ENCODE peak calls at places on chromosome 19, in six cellular contexts. H is IMR-90, I is astrocyte, G is right atrium auricular region, F is RWPE2, U is heart right ventricle. R is an unnamed sample.

GRCh38 chr19:17002455-17002854 is 24.2 kb downstream of the CPAMD8 start:
- DNase-seq in H (no peak), I (no peak), G (no peak), F (no peak), U (no peak), R (no peak)

GRCh38 chr19:17579523-17580244 is 24.2 kb downstream of the COLGALT1 start:
- DNase-seq in H (peak; percentile 26), I (no peak), G (no peak), F (peak; percentile 92), U (peak; percentile 35), R (peak; percentile 38)

GRCh38 chr19:35144600-35145436 is 1.8 kb downstream of the FXYD7 start:
- DNase-seq in H (no peak), I (no peak), G (no peak), F (peak; percentile 94), U (no peak), R (peak; percentile 31)

GRCh38 chr19:33298146-33298911 is 4.0 kb downstream of the CEBPA start:
- DNase-seq in H (no peak), I (no peak), G (no peak), F (peak; percentile 84), U (no peak), R (no peak)

GRCh38 chr19:43735957-43736356 is 18.8 kb downstream of the SMG9 start:
- DNase-seq in H (peak; percentile 68), I (peak; percentile 27), G (no peak), F (no peak), U (no peak), R (no peak)

GRCh38 chr19:15124572-15125231 is 17.5 kb downstream of the SYDE1 start:
- DNase-seq in H (no peak), I (no peak), G (no peak), F (no peak), U (no peak), R (peak; percentile 38)

GRCh38 chr19:18833849-18834643 is 2.3 kb downstream of the UPF1 start:
- DNase-seq in H (no peak), I (no peak), G (no peak), F (no peak), U (no peak), R (peak; percentile 59)

GRCh38 chr19:480016-480855 is 16.1 kb upstream of the MADCAM1 start:
- DNase-seq in H (no peak), I (no peak), G (peak; percentile 87), F (no peak), U (peak; percentile 89), R (peak; percentile 87)

GRCh38 chr19:10818306-10819123 is 17.5 kb downstream of the TMED1 start:
- DNase-seq in H (no peak), I (no peak), G (no peak), F (no peak), U (no peak), R (no peak)

GRCh38 chr19:3769494-3769893 is 2.5 kb downstream of the RAX2 start:
- DNase-seq in H (no peak), I (no peak), G (no peak), F (no peak), U (no peak), R (no peak)

GRCh38 chr19:44576843-44577565 is 36.4 kb upstream of the IGSF23 start:
- DNase-seq in H (peak; percentile 20), I (peak; percentile 16), G (peak; percentile 57), F (no peak), U (no peak), R (peak; percentile 67)

GRCh38 chr19:49364083-49364687 is 508 bp downstream of the DKKL1 start:
- DNase-seq in H (no peak), I (no peak), G (no peak), F (no peak), U (no peak), R (no peak)
- H3K27ac ChIP-seq in H (peak overlapping the region; percentile 7), I (no peak overlapping the region), G (peak overlapping the region; percentile 97), F (peak overlapping the region; percentile 21), U (peak overlapping the region; percentile 97), R (peak overlapping the region; percentile 41)

GRCh38 chr19:7970716-7971448 is 27.4 kb upstream of the TIMM44 start:
- DNase-seq in H (peak; percentile 28), I (no peak), G (no peak), F (no peak), U (no peak), R (no peak)
- H3K4me1 ChIP-seq in H (no peaks in the 10 kb centered on the region), I (no peaks in the 10 kb centered on the region), G (no peaks in the 10 kb centered on the region), F (no peaks in the 10 kb centered on the region), U (peaks cover 14% of the 10 kb centered on the region), R (no peaks in the 10 kb centered on the region)

GRCh38 chr19:6215701-6216235 is 64.0 kb downstream of the MLLT1 start:
- DNase-seq in H (no peak), I (no peak), G (no peak), F (peak; percentile 45), U (no peak), R (no peak)
- H3K27ac ChIP-seq in H (no peak overlapping the region), I (no peak overlapping the region), G (no peak overlapping the region), F (no peak overlapping the region), U (no peak overlapping the region), R (no peak overlapping the region)

DNA sequence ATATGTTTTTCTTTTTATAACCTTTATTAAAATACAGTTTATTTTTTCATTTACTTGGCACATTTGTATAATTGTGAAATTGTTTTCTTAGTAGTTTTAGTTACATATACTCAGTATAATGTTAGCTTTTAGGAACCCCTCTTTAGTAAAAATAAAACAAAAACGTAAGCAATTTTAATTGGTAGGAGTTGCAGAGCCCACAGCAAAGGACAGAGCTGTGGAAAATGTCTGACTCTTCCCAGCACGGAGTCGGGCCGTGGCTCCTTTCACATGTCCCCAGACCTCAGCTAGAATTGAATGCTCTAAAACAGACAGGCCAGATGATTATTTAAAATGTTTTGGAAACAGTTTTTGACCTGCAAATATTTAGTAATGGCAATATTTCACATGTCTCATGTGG is 27.9 kb upstream of the CEACAM21 start:
- DNase-seq in H (no peak), I (no peak), G (no peak), F (no peak), U (no peak), R (no peak)
- H3K4me1 ChIP-seq in H (no peaks in the 10 kb centered on the region), I (no peaks in the 10 kb centered on the region), G (no peaks in the 10 kb centered on the region), F (no peaks in the 10 kb centered on the region), U (no peaks in the 10 kb centered on the region), R (no peaks in the 10 kb centered on the region)

DNA sequence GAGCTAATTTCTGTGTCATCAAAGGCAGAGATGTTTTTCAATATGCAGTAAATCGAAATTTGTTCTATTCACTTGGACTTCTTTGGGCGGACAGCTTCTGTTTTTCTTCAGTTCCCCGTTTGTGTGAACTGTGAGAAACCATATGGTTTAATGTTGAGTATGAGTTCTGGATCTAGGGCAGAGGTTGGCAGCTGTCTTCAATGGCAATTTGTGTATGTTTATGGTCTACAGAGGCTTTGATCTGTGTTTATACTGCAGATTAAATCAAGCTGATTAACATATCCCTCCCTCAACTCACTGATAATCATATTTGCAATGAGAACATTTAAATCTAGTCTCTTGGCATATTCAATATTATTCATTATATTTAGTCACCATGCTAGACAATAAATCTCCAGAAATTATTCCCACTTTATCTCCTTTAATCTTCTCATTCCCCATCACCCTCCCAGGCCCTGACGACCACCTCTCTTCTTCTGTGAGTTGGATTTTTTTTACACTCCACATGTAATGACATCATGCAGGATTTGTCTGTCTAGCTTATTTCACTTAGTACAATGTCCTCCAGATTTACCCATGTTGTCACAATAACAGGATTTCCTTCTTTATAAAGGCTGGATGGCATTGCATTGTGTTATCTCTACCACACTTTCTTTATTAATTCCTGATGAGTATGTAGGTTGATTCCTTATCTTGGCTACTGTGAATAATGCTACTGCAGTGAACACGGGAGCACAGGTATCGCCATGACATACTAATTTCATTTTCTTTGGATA is 9.0 kb downstream of the ZNF331 start:
- DNase-seq in H (no peak), I (no peak), G (no peak), F (no peak), U (no peak), R (no peak)
- H3K27ac ChIP-seq in H (no peak overlapping the region), I (no peak overlapping the region), G (no peak overlapping the region), F (peak overlapping the region; percentile 91), U (no peak overlapping the region), R (no peak overlapping the region)

GRCh38 chr19:39566064-39566463 is 26.1 kb upstream of the EID2 start:
- DNase-seq in H (no peak), I (no peak), G (no peak), F (no peak), U (no peak), R (no peak)
- H3K4me1 ChIP-seq in H (no peaks in the 10 kb centered on the region), I (peaks cover 12% of the 10 kb centered on the region), G (no peaks in the 10 kb centered on the region), F (peaks cover 6% of the 10 kb centered on the region), U (no peaks in the 10 kb centered on the region), R (no peaks in the 10 kb centered on the region)

GRCh38 chr19:21569497-21569870 is 64.1 kb downstream of the ZNF429 start:
- DNase-seq in H (no peak), I (peak; percentile 46), G (no peak), F (no peak), U (no peak), R (peak; percentile 80)
- H3K27ac ChIP-seq in H (no peak overlapping the region), I (no peak overlapping the region), G (peak overlapping the region; percentile 23), F (no peak overlapping the region), U (peak overlapping the region; percentile 58), R (peak overlapping the region; percentile 80)

GRCh38 chr19:12789098-12789903 is 2.0 kb upstream of the JUNB start:
- DNase-seq in H (peak; percentile 18), I (no peak), G (no peak), F (no peak), U (peak; percentile 37), R (no peak)

GRCh38 chr19:12791345-12792047 is at the start of gene JUNB:
- DNase-seq in H (peak; percentile 96), I (peak; percentile 88), G (peak; percentile 98), F (peak; percentile 94), U (peak; percentile 98), R (peak; percentile 98)

GRCh38 chr19:12792048-12792852 is 964 bp downstream of the JUNB start:
- DNase-seq in H (peak; percentile 55), I (no peak), G (no peak), F (no peak), U (peak; percentile 62), R (peak; percentile 76)

GRCh38 chr19:12789904-12790619 is 1.2 kb upstream of the JUNB start:
- DNase-seq in H (peak; percentile 93), I (peak; percentile 91), G (peak; percentile 97), F (peak; percentile 97), U (peak; percentile 97), R (peak; percentile 98)

DNA sequence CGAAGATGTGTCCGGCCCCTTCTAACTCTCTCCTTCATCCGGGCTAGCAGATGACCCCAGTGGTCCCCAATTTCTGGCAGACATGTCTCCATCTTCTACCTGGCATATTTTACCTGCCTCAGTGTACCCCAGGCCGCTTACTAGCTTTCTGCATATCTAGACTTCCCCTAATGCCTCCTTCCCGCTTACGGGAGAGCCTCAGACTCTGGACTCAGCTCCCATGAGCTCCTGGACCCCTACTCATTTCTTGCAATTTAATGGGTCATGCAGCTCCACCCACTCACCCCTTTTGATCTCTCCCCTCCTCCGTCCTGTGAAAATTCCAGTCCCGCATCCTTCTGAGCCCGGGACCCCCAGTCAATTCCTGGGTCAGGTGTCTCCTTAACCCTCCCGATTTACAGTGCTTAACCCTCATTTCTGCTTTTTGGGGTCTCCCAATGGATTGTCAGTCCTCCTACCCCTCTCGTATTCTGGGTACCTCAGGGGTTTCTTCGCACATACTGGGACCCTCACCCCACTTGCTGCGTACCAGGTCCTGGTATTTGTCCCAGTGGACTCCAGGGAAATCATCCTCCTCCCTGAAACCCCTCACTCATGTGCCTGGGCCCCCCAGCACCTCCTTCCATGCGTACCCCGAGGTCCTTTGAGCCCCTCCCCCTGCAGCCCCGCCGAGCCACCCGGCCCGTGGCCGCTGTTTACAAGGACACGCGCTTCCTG is 500 bp upstream of the JUNB start:
- DNase-seq in H (no peak), I (no peak), G (peak; percentile 53), F (no peak), U (no peak), R (no peak)
- H3K4me1 ChIP-seq in H (peaks cover 22% of the 10 kb centered on the region), I (peaks cover 36% of the 10 kb centered on the region), G (no peaks in the 10 kb centered on the region), F (peaks cover 38% of the 10 kb centered on the region), U (peaks cover 32% of the 10 kb centered on the region), R (peaks cover 64% of the 10 kb centered on the region)